ENCODE peak calls at places on chromosomes 12 and 14, in eight cellular contexts. T is progenitor cell of endocrine pancreas, V is left lung, L is astrocyte of the spinal cord, P is A549, B is heart left ventricle, J is heart right ventricle, S is GM10248. M is an unnamed sample.
A peak's percentile ranks its signal among the peaks of the same experiment; 100 is the strongest.

GRCh38 chr12:16568873-16569272 is 37.1 kb downstream of the LMO3 start:
- DNase-seq in S (peak; percentile 20), V (no peak), B (no peak), L (no peak), T (no peak), P (no peak), J (no peak), M (no peak)

GRCh38 chr14:70268760-70269159 is 80.0 kb upstream of the SLC8A3 start:
- DNase-seq in V (no peak), J (no peak), L (no peak), P (no peak), S (no peak), B (no peak), T (no peak), M (no peak)

GRCh38 chr14:53493895-53494294 is 340.8 kb upstream of the DDHD1 start:
- DNase-seq in V (no peak), L (no peak), S (no peak), P (no peak), J (no peak), B (no peak), T (no peak), M (no peak)

GRCh38 chr12:58503731-58504520 is 416.4 kb downstream of the LRIG3 start:
- DNase-seq in J (no peak), S (no peak), P (peak; percentile 20), B (no peak), V (no peak), L (no peak), T (no peak), M (no peak)

GRCh38 chr14:30737916-30738315 is 115.8 kb downstream of the SCFD1 start:
- DNase-seq in L (no peak), V (no peak), B (no peak), J (no peak), P (no peak), T (no peak), S (no peak), M (no peak)

GRCh38 chr14:103402700-103403099 is 17.5 kb downstream of the MARK3 start:
- DNase-seq in S (no peak), B (peak; percentile 30), P (no peak), L (peak; percentile 39), V (no peak), T (no peak), J (no peak), M (no peak)

GRCh38 chr12:68405292-68405900 is 73.2 kb upstream of the MDM1 start:
- DNase-seq in L (no peak), V (no peak), S (no peak), T (no peak), J (no peak), B (no peak), P (peak; percentile 36), M (no peak)

GRCh38 chr12:49296836-49297694 is 2.1 kb downstream of the PRPH start:
- DNase-seq in T (no peak), L (no peak), S (peak; percentile 73), J (no peak), V (peak; percentile 84), P (peak; percentile 90), B (no peak), M (peak; percentile 74)

GRCh38 chr12:76674669-76675315 is 89.1 kb upstream of the ZDHHC17 start:
- DNase-seq in B (no peak), V (no peak), T (no peak), L (no peak), P (no peak), J (no peak), S (no peak), M (no peak)

GRCh38 chr12:116591608-116592115 is 32.5 kb downstream of the MAP1LC3B2 start:
- DNase-seq in P (no peak), L (peak; percentile 48), T (no peak), V (no peak), S (no peak), J (no peak), B (no peak), M (no peak)

GRCh38 chr12:109098142-109098652 is 800 bp downstream of the UNG start:
- DNase-seq in L (peak; percentile 72), J (peak; percentile 76), B (peak; percentile 84), S (no peak), T (no peak), V (peak; percentile 89), P (no peak), M (no peak)

GRCh38 chr12:42921741-42922511 is 332.4 kb upstream of the PRICKLE1 start:
- DNase-seq in B (no peak), P (peak; percentile 18), L (peak; percentile 18), S (no peak), J (no peak), V (no peak), T (no peak), M (no peak)

GRCh38 chr14:97995038-97995437 is 1197.9 kb downstream of the VRK1 start:
- DNase-seq in V (no peak), S (no peak), T (no peak), J (no peak), P (no peak), L (no peak), B (no peak), M (no peak)

GRCh38 chr12:32586390-32586789 is 92.7 kb upstream of the DNM1L start:
- DNase-seq in P (no peak), J (no peak), L (peak; percentile 59), B (no peak), V (no peak), S (no peak), T (no peak), M (no peak)

GRCh38 chr12:104334581-104334980 is 31.0 kb downstream of the EID3 start:
- DNase-seq in B (peak; percentile 41), V (no peak), T (no peak), P (no peak), S (no peak), L (no peak), J (no peak), M (no peak)

GRCh38 chr12:42129595-42130204 is 15.0 kb downstream of the GXYLT1 start:
- DNase-seq in S (no peak), V (no peak), B (no peak), T (no peak), J (no peak), P (peak; percentile 78), L (peak; percentile 80), M (no peak)

GRCh38 chr12:27969011-27969900 is 3.3 kb downstream of the PTHLH start:
- DNase-seq in T (peak; percentile 19), P (peak; percentile 69), S (no peak), B (peak; percentile 26), J (peak; percentile 16), V (peak; percentile 76), L (peak; percentile 28), M (no peak)
- TF ChIP-seq CTCF in T (peak; percentile 11), P (no peak), S (no peak), B (no peak), J (no peak), V (no peak), L (peak; percentile 22), M (peak; percentile 0)

GRCh38 chr14:99955826-99956455 is 109.3 kb upstream of the EVL start:
- DNase-seq in L (no peak), V (no peak), P (no peak), J (no peak), B (no peak), S (no peak), T (no peak), M (no peak)
- TF ChIP-seq CTCF in L (no peak), V (no peak), P (no peak), J (no peak), B (no peak), S (no peak), T (no peak), M (no peak)

GRCh38 chr14:105480807-105481801 is 5.6 kb upstream of the CRIP1 start:
- DNase-seq in T (peak; percentile 92), J (peak; percentile 92), S (peak; percentile 93), V (peak; percentile 96), P (peak; percentile 95), B (peak; percentile 91), L (peak; percentile 91), M (peak; percentile 98)

GRCh38 chr14:105480165-105480564 is 5.5 kb downstream of the CRIP2 start:
- DNase-seq in S (no peak), J (no peak), P (no peak), T (no peak), L (no peak), V (no peak), B (no peak), M (no peak)

GRCh38 chr14:105482486-105483110 is 4.1 kb upstream of the CRIP1 start:
- DNase-seq in S (no peak), L (no peak), P (no peak), J (peak; percentile 27), B (no peak), V (no peak), T (no peak), M (no peak)

GRCh38 chr14:105483300-105484068 is 3.2 kb upstream of the CRIP1 start:
- DNase-seq in V (no peak), S (no peak), J (peak; percentile 55), B (no peak), T (no peak), L (no peak), P (peak; percentile 60), M (no peak)

GRCh38 chr14:105481886-105482454 is 4.7 kb upstream of the CRIP1 start:
- DNase-seq in L (peak; percentile 97), B (peak; percentile 95), V (peak; percentile 95), J (peak; percentile 93), S (peak; percentile 95), T (peak; percentile 49), P (peak; percentile 99), M (no peak)
- TF ChIP-seq CTCF in L (peak; percentile 30), B (no peak), V (no peak), J (no peak), S (no peak), T (peak; percentile 12), P (no peak), M (peak; percentile 17)

GRCh38 chr12:22986997-22987396 is 362.0 kb downstream of the ETNK1 start:
- DNase-seq in J (no peak), T (no peak), V (no peak), B (no peak), S (no peak), L (no peak), P (no peak), M (no peak)

GRCh38 chr12:22982635-22983034 is 357.7 kb downstream of the ETNK1 start:
- DNase-seq in B (no peak), S (no peak), J (no peak), L (no peak), P (no peak), V (no peak), T (no peak), M (no peak)

GRCh38 chr12:22978962-22979361 is 354.0 kb downstream of the ETNK1 start:
- DNase-seq in S (no peak), J (no peak), T (no peak), P (no peak), B (no peak), V (no peak), L (peak; percentile 93), M (no peak)

GRCh38 chr12:22979854-22980253 is 354.9 kb downstream of the ETNK1 start:
- DNase-seq in B (no peak), J (no peak), S (no peak), P (no peak), L (no peak), T (no peak), V (no peak), M (no peak)

DNA sequence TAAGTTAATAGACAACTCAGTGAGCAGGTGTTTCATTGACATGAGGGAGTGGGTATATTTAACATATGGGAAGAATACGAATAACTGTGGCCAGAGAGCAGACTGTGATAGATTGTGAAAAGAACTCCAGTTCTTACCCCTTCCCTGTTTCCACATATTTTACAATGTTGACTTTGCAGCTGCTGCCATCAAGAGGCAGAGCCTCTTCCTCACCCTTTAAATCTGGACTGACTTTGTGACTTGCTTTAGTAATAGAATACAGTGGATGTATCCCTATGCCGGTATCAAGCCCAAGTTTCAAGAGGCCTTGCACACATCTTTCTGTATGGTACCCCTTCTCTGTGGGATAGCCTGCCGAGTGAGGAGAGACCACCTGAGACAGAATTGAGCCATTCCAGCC is 356.7 kb downstream of the ETNK1 start:
- DNase-seq in P (peak; percentile 16), B (no peak), T (no peak), S (no peak), L (peak; percentile 46), V (no peak), J (no peak), M (no peak)
- TF ChIP-seq CTCF in P (no peak), B (no peak), T (no peak), S (no peak), L (peak; percentile 33), V (no peak), J (no peak), M (peak; percentile 33)

M was measured in D721Med.